ENCODE peak calls at places on chromosome 1, in nine cellular contexts. Z is CMK, O is lung microvascular endothelial cell, I is NCI-H1436, V is kidney epithelial cell, T is tibial artery, H is mucosa of gallbladder, M is Panc1, X is GM12864. Q is an unnamed sample.

GRCh38 chr1:181985981-181986906 is 75.3 kb downstream of the ZNF648 start:
- DNase-seq in Z (no peak), O (no peak), I (no peak), V (no peak), T (no peak), H (no peak), M (no peak), X (no peak), Q (no peak)

GRCh38 chr1:59116920-59117542 is 179.9 kb upstream of the FGGY start:
- DNase-seq in Z (no peak), O (peak; percentile 71), I (no peak), V (no peak), T (no peak), H (no peak), M (no peak), X (no peak), Q (no peak)

GRCh38 chr1:113870778-113871177 is 734 bp downstream of the PTPN22 start:
- DNase-seq in Z (no peak), O (no peak), I (no peak), V (no peak), T (no peak), H (no peak), M (no peak), X (no peak), Q (no peak)

GRCh38 chr1:159015440-159015909 is 5.8 kb downstream of the IFI16 start:
- DNase-seq in Z (peak; percentile 33), O (peak; percentile 98), I (no peak), V (peak; percentile 65), T (peak; percentile 82), H (peak; percentile 66), M (no peak), X (peak; percentile 92), Q (no peak)

GRCh38 chr1:5596651-5597050 is 395.6 kb downstream of the NPHP4 start:
- DNase-seq in Z (no peak), O (no peak), I (no peak), V (no peak), T (no peak), H (peak; percentile 8), M (no peak), X (no peak), Q (peak; percentile 68)

GRCh38 chr1:91894036-91894761 is 8.2 kb upstream of the TGFBR3 start:
- DNase-seq in Z (no peak), O (peak; percentile 24), I (no peak), V (no peak), T (no peak), H (no peak), M (no peak), X (no peak), Q (no peak)

GRCh38 chr1:205064741-205065316 is 19.4 kb downstream of the TMEM81 start:
- DNase-seq in Z (no peak), O (no peak), I (no peak), V (no peak), T (no peak), H (no peak), M (no peak), X (no peak), Q (no peak)

GRCh38 chr1:3213730-3214129 is 144.7 kb downstream of the PRDM16 start:
- DNase-seq in Z (no peak), O (no peak), I (no peak), V (peak; percentile 48), T (no peak), H (peak; percentile 76), M (no peak), X (no peak), Q (no peak)

GRCh38 chr1:4599521-4599920 is 54.9 kb upstream of the AJAP1 start:
- DNase-seq in Z (no peak), O (no peak), I (no peak), V (no peak), T (no peak), H (no peak), M (no peak), X (no peak), Q (no peak)

GRCh38 chr1:39204441-39205081 is at the start of gene MACF1:
- DNase-seq in Z (peak; percentile 84), O (peak; percentile 96), I (no peak), V (peak; percentile 77), T (peak; percentile 78), H (peak; percentile 74), M (no peak), X (no peak), Q (peak; percentile 81)

Q was measured in suprapubic skin.